ENCODE peak calls at places on chromosomes 11 and 22, in four cellular contexts. B is neuronal stem cell, F is HCT116, S is tibial nerve. H is an unnamed sample. For H3K27me3, the result is how much of the 10 kb centered on the place peaks cover.

GRCh38 chr11:86798988-86799387 is 1.4 kb upstream of the PRSS23 start:
- DNase-seq in S (no peak), B (no peak), F (no peak), H (no peak)

GRCh38 chr22:33329398-33329797 is 271.2 kb upstream of the SYN3 start:
- DNase-seq in S (no peak), F (no peak), B (no peak), H (no peak)

GRCh38 chr11:665707-666281 is 28.7 kb downstream of the DRD4 start:
- DNase-seq in S (no peak), B (no peak), F (no peak), H (peak)

GRCh38 chr11:75800728-75801361 is 14.2 kb upstream of the UVRAG start:
- DNase-seq in S (no peak), F (no peak), B (no peak), H (no peak)

GRCh38 chr11:30018443-30018842 is 1.6 kb upstream of the KCNA4 start:
- DNase-seq in F (no peak), B (no peak), S (no peak), H (no peak)

GRCh38 chr11:62015615-62016014 is 48.2 kb upstream of the FTH1 start:
- DNase-seq in B (no peak), F (no peak), S (no peak), H (no peak)

GRCh38 chr11:102552447-102553200 is 22.1 kb upstream of the MMP7 start:
- DNase-seq in B (no peak), S (no peak), F (peak), H (no peak)

GRCh38 chr22:33811686-33812085 is 108.6 kb downstream of the LARGE1 start:
- DNase-seq in S (peak), B (no peak), F (no peak), H (peak)

GRCh38 chr11:72243173-72243566 is 806 bp downstream of the PHOX2A start:
- DNase-seq in B (no peak), S (no peak), F (no peak), H (no peak)

GRCh38 chr11:72245232-72245816 is 1.3 kb upstream of the PHOX2A start:
- DNase-seq in S (no peak), F (no peak), B (no peak), H (no peak)

GRCh38 chr11:72242141-72242540 is 1.8 kb downstream of the PHOX2A start:
- DNase-seq in F (no peak), B (no peak), S (no peak), H (no peak)

GRCh38 chr11:72244317-72245231 is 598 bp upstream of the PHOX2A start:
- DNase-seq in F (no peak), S (no peak), B (no peak), H (no peak)

DNA sequence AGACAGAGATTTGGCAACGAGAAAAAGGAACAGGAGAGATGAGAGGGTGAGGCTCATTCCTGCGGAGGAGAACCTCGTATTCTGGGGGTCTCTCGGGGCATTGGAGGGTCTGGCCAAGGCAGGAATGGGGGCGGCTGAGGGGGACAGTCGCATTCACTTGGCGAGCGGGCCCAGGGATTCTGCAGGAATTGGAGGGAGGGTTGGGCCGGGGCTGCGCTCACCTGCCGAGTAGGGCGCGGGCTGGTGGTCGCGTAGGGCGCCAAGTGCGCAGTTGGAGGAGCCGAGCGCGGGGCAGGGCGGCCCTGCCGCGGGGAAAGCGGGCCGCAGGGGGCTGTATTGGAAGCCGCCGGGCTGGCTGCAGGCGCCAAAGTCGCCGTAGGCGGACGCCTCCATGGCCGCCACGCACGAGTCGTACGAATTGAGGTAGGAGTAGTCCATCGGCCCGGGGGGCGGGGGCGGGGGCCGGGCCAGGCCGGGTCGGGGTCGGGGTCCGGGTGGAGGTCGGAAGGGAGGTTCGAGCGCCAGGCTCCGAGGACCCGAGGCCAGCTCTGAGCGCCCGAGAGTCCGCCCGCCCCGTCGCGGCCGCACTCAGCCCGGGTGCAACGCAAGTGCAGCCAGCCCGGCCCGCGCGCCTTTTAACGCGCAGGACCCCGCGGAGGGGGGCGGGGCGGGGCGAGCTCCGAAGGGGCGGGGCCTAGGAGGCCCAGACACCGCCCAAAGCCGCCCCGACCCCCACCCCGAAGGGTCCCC is at the start of gene PHOX2A:
- DNase-seq in B (no peak), S (no peak), F (no peak), H (no peak)
- H3K27me3 ChIP-seq in B (half or more), S (under half), F (under half), H (under half)

GRCh38 chr11:2447951-2448650 is 3.3 kb downstream of the KCNQ1 start:
- DNase-seq in S (no peak), B (no peak), F (no peak), H (no peak)
- H3K27me3 ChIP-seq in S (under half), B (under half), F (under half), H (under half)

DNA sequence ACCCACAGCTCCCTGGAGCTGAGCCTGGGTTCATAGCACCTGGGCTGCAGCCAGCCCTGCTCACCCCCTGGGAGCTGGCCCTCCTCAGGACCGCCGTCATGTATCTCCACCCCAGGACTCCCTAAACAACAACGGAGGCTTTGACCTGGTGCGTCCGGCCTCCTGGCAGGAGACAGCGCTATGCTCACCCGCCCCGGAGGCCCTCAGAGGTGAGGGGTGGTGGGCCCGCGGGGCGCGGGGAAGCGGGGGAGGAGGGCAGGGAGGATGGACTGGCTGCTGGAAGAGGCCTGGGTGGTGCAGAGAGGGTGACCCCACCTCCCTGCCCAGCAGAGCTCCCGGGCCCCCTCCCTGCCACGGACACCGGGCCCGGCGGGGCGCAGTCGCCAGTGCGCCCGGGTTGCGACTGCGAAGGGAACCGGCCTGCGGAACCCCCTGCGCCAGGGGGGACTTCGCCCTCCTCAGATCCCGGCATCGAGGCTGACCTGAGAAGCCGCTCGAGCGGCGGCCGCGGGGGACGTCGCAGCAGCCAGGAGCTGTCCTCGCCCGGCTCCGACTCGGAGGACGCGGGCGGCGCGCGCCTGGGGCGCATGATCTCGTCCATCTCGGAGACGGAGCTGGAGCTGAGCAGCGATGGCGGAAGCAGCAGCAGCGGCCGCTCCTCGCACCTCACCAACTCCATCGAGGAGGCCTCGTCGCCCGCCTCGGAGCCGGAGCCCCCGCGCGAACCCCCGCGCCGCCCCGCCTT is 3.1 kb downstream of the MAPK8IP2 start:
- DNase-seq in S (no peak), B (no peak), F (no peak), H (no peak)
- H3K27me3 ChIP-seq in S (under half), B (under half), F (under half), H (under half)

DNA sequence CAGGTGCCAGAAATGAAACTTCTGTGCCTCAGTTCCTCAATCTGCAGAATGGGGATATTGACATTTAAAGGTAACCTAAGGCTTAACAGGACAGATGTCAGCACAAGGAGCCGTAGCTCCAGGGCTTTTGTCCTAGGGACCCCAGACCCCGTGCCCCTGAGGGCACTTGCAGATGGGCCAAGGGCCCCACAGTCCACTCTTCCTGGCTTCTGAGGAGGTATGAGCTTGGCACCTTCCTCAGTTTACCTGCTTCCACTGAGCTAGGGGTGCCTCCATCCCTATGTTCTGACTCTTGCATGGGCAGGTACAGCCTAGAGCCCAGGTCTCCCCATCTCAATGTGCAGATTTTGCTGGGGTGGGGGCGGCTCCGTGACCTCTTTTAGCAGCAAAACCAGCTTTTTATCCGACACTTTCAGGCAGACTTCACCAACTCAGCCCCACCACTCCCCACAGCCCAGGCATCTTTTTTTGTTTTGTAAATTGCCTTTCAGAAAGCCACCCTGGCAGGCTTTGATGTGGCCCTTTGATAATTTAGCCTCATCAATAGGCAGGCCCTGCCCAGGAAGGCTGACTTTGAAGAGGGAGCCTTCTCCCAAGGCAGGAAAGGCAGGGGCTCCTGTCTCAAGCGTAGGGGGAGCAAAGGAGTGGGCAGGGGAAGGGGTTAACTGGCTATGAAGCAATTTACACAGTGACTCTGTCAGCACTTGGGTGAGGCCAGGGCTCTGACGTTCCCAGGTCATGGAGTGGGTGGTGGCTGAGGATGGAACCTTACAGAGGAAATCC is 23.7 kb upstream of the FGF3 start:
- DNase-seq in B (no peak), S (no peak), F (no peak), H (no peak)
- H3K27me3 ChIP-seq in B (under half), S (under half), F (under half), H (under half)

DNA sequence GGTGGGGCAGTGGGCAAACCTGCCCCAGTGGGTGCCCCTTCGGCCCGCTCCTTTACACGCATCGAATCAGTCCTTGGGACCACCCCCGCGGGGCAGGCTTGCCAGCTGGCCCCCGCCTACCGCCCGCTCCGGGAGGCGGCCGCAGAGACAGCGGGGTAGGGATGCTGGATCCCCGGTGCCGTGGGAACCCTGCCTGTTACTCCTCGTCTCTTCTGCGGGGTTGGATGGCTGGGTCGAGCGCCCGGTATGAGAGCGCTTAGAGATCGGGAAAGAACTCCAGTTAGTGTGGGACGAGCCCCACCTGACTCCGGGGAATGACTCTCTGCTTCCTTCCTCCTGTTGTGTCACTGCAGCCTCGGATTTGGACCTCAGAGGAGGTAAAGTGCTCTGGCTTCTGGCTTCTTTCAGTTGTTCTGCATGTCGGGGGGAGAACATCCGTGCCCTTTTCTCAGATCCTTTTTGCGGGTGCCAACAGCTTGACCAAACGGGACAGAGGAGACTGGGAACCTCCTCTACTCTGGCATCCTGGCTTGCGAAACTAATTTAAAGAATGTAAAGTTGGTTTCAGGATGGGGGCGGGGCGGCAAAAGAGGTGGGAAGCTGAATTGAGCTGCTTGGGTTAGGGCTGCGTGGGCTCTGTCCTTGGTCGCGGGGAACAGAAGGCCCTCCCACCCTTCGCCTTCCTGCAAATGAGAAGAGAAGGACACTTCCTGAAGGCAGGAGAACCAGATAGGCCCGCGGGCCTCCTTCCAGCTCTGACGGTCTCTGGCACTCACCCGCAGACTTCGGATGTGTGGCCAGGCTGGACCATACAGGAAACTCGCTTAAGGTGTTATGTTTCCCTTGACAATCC is 915 bp downstream of the LAYN start:
- DNase-seq in B (peak), F (no peak), S (no peak), H (peak)
- H3K27me3 ChIP-seq in B (under half), F (under half), S (under half), H (under half)

GRCh38 chr22:36971726-36972125 is 47.5 kb downstream of the TST start:
- DNase-seq in S (no peak), F (no peak), B (no peak), H (no peak)
- H3K27me3 ChIP-seq in S (under half), F (under half), B (under half), H (under half)

GRCh38 chr11:113449743-113450142 is 25.5 kb downstream of the DRD2 start:
- DNase-seq in S (no peak), F (no peak), B (no peak), H (peak)

GRCh38 chr11:113448311-113448666 is 26.9 kb downstream of the DRD2 start:
- DNase-seq in S (no peak), B (no peak), F (no peak), H (no peak)

GRCh38 chr11:113446112-113446511 is 29.1 kb downstream of the DRD2 start:
- DNase-seq in F (no peak), S (no peak), B (no peak), H (no peak)

GRCh38 chr11:113446938-113447337 is 28.3 kb downstream of the DRD2 start:
- DNase-seq in B (no peak), S (no peak), F (no peak), H (no peak)

GRCh38 chr11:113447621-113448310 is 27.4 kb downstream of the DRD2 start:
- DNase-seq in F (no peak), S (no peak), B (no peak), H (no peak)
- H3K27me3 ChIP-seq in F (under half), S (under half), B (under half), H (under half)

DNA sequence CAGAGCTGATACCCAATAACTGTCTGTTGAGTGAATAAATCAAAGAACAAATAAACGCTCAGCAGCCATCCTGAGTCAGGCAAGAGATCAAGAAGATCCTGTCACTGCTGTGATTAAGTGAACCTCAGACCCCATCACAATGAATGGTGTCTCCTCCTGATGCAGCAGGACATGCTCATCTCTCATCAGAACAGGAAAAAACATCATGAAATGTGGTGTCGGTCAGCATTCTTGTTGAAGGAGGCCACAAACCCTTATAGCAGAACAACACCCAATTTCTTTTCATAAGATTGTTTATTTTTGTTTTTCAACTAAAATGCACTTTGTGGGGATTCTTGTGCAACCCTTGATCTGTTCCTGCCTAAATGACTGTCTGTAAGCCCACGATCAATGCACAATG is 60.3 kb downstream of the SYTL2 start:
- DNase-seq in F (no peak), B (no peak), S (no peak), H (no peak)
- H3K27me3 ChIP-seq in F (under half), B (under half), S (under half), H (under half)

H was measured in testis.